ENCODE peak calls at places on chromosome 3, in seven cellular contexts. X is fibroblast of the aortic adventitia, G is neural progenitor cell, E is H1, S is cardiac muscle cell, N is NB4, O is astrocyte. A is an unnamed sample.

GRCh38 chr3:169822540-169822939 is 9.8 kb upstream of the LRRC34 start:
- DNase-seq in G (no peak), N (no peak), X (no peak), S (no peak), O (no peak), E (no peak), A (no peak)

GRCh38 chr3:160707187-160707789 is 30.3 kb downstream of the ARL14 start:
- DNase-seq in S (peak), O (peak), N (peak), X (peak), G (peak), E (no peak), A (peak)

GRCh38 chr3:196991581-196992460 is 23.2 kb upstream of the PIGZ start:
- DNase-seq in E (no peak), N (no peak), S (no peak), O (no peak), X (no peak), G (no peak), A (no peak)

GRCh38 chr3:35635407-35635806 is 3.9 kb upstream of the ARPP21 start:
- DNase-seq in G (no peak), X (no peak), E (no peak), S (no peak), O (no peak), N (no peak), A (no peak)

GRCh38 chr3:25349828-25350227 is 78.2 kb upstream of the RARB start:
- DNase-seq in N (no peak), X (no peak), E (no peak), S (no peak), G (no peak), O (no peak), A (no peak)

GRCh38 chr3:64571982-64572381 is 115.8 kb downstream of the ADAMTS9 start:
- DNase-seq in E (no peak), G (no peak), X (no peak), S (peak), O (no peak), N (no peak), A (no peak)

GRCh38 chr3:28973621-28974020 is 307.2 kb upstream of the RBMS3 start:
- DNase-seq in E (no peak), O (peak), X (peak), N (no peak), S (peak), G (no peak), A (no peak)

GRCh38 chr3:106628407-106628806 is 748.8 kb upstream of the CCDC54 start:
- DNase-seq in O (peak), N (no peak), G (no peak), E (no peak), X (peak), S (peak), A (no peak)

GRCh38 chr3:111768571-111769100 is 90.4 kb upstream of the PHLDB2 start:
- DNase-seq in X (peak), S (peak), O (peak), N (no peak), G (no peak), E (no peak), A (no peak)

GRCh38 chr3:49017978-49018706 is at the start of gene DALRD3:
- DNase-seq in E (peak), S (peak), O (peak), G (peak), N (peak), X (peak), A (peak)
- TF ChIP-seq CTCF in E (no peak), S (no peak), O (no peak), G (no peak), N (no peak), X (no peak), A (no peak)

GRCh38 chr3:71854096-71854495 is 69.1 kb upstream of the PROK2 start:
- DNase-seq in G (no peak), S (no peak), N (peak), O (no peak), X (no peak), E (no peak), A (no peak)

GRCh38 chr3:71850654-71851053 is 65.7 kb upstream of the PROK2 start:
- DNase-seq in E (no peak), N (peak), G (no peak), O (no peak), X (no peak), S (no peak), A (no peak)

GRCh38 chr3:71849674-71850073 is 64.7 kb upstream of the PROK2 start:
- DNase-seq in N (no peak), O (no peak), S (no peak), E (no peak), G (no peak), X (no peak), A (no peak)

GRCh38 chr3:71847794-71848193 is 62.8 kb upstream of the PROK2 start:
- DNase-seq in N (no peak), E (no peak), O (no peak), G (no peak), S (no peak), X (no peak), A (no peak)

GRCh38 chr3:71851878-71852277 is 66.9 kb upstream of the PROK2 start:
- DNase-seq in O (no peak), S (no peak), G (no peak), X (no peak), N (no peak), E (no peak), A (no peak)
- TF ChIP-seq CTCF in O (no peak), S (no peak), G (no peak), X (no peak), N (no peak), E (no peak), A (no peak)

DNA sequence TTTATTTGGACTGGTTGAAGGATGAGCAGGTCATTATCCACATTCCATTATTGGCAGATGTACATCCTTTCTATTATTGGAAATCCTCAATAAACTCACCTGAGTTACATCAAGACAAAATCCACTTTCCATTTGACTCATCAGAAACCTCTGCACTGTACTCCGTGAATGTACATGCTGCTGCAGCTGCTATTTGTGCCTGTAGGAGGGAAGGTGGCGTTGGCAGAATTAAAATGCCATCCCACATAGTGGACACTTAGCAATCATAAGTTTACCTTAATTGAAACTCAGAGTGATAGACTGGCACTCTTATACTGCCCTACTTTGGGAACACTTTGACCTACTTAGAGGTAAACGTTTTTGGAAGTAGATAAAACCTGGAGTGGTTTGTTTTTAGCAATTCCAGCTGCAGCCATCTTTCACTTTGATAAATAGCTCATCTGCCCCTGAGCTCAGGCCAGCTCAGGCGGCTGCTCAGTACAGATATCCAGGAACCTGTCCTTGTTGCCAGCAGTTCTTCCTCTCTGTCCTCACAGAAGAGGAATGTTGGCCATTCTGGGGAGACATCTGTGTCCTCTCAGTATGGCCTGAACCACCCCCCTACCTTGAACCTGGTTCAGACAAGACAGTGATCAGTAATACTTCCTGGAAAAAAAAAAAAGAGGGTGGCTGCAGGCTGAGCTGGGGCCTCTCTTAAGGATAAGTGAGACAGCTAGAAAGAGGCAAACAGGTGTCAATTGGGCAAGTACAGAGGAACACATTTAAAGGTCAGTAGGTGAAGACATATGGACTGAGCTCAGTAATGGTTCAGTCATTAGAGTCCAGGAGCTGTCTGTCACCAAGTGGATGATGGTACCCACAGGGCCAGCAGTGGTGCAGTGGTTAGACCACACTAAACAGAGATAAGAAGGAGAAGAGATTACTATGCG is 153.4 kb upstream of the UMPS start:
- DNase-seq in O (no peak), S (no peak), N (no peak), E (no peak), X (no peak), G (no peak), A (no peak)
- TF ChIP-seq CTCF in O (no peak), S (no peak), N (no peak), E (no peak), X (no peak), G (no peak), A (no peak)

GRCh38 chr3:171348121-171348520 is 112.1 kb downstream of the TNIK start:
- DNase-seq in E (no peak), X (peak), S (peak), G (no peak), O (peak), N (peak), A (no peak)
- TF ChIP-seq CTCF in E (no peak), X (no peak), S (no peak), G (no peak), O (no peak), N (no peak), A (no peak)

DNA sequence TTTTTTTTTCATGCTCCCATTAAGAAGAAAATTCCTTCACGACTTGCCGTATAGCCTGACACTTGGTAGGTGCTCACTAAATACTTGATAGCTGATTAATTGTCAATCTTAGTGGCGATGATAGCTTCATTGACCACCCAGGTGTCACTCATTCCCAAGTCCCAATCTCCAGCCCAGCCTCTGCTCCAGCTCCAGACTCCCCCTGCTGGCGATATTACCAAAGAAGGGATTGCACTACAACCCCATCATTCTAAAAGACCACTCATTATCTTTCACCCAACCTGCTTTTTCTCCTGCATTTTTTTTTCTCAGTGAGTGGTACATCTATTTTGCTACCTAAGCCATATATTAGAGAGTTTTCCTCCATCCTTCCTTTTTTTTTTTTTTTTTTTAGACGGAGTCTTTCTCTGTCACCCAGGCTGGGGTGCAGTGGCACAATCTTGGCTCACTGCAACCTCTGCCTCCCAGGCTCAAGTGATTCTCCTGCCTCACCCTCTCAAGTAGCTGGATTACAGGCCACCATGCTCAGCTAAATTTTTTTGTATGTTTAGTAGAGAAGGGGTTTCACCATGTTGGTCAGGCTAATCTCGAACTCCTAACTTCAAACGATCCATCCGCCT is 19.5 kb upstream of the COMMD2 start:
- DNase-seq in N (peak), G (peak), X (peak), O (no peak), S (peak), E (no peak), A (peak)
- TF ChIP-seq CTCF in N (peak), G (peak), X (peak), O (peak), S (peak), E (peak), A (peak)

GRCh38 chr3:105093371-105093770 is 273.3 kb upstream of the ALCAM start:
- DNase-seq in X (no peak), S (no peak), O (no peak), E (no peak), N (no peak), G (no peak), A (no peak)

GRCh38 chr3:105094588-105094987 is 272.1 kb upstream of the ALCAM start:
- DNase-seq in N (no peak), S (no peak), X (no peak), E (no peak), G (no peak), O (no peak), A (no peak)

DNA sequence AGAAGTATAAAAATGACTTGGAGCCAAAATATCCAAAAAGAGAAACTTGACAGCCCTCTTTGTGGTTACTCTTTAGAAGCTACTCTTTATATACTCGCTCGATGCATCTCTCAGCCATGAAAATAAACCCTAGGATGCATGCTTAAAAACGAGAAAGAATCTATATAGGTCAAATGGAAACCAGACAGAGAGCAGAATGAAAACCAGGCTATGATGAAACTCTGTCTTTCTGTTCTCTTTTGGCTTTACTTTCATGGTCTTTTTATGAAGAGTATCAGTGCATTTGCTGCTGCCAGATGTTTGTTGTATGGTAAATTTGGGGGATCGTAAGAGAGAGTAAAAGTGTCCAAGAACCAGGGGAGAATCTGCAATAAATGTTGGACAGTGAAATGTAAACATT is 272.9 kb upstream of the ALCAM start:
- DNase-seq in G (no peak), S (no peak), O (no peak), E (no peak), N (no peak), X (no peak), A (no peak)
- TF ChIP-seq CTCF in G (no peak), S (no peak), O (no peak), E (no peak), N (no peak), X (no peak), A (no peak)

GRCh38 chr3:183825380-183826161 is at the start of gene MAP6D1:
- DNase-seq in O (peak), S (peak), E (peak), N (peak), X (peak), G (peak), A (peak)
- TF ChIP-seq CTCF in O (peak), S (peak), E (no peak), N (peak), X (peak), G (peak), A (peak)

DNA sequence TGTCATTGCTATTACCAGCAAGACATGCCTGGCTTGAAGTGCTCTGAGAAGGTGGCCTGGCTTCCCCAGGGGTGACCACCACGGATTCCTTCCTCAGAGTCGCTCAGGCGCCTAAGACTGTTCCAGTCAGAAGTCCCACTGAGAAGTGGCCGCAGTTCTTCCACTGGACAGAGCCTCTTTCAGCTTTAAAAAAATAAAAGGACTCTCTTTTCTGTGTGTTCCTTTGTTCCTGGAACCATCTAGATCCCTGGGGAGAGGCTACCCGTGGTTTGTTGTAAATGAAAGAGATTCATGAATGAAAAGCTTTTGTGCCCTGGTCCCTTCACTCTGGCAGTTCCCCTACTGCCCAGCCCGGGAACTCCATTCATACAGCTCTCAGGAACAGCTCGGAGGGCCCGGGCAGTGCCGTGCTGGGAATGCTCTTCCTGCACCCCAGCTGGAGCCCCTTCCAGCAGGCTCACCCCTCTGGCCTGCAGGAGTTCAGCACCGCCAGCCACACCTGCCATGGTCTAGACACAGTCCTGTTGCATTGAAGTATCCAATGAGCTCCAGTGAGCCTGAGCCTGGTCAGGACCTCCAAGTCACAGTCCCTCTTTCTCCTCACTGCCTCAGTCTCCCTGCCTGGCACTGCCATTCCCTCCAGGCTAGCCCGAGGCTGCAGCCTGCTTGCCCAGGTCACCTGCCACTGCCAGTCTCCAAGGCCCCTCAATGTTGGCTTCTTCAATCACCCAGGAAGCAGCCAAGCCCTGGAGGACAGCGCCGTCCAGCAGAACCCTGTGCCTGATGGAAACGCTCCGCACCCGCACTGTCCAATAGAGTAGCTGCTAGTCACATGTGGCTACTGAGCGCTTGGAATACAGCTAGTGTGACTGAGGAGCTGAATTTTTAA is 75.4 kb downstream of the XXYLT1 start:
- DNase-seq in S (no peak), G (peak), E (peak), X (no peak), N (no peak), O (no peak), A (no peak)
- TF ChIP-seq CTCF in S (no peak), G (peak), E (no peak), X (no peak), N (no peak), O (no peak), A (no peak)